ENCODE peak calls at places on chromosomes 1 and 21, in four cellular contexts. B is RWPE1; U is CD4-positive, CD25-positive, alpha-beta regulatory T cell; C is esophagus muscularis mucosa. Y is an unnamed sample.

GRCh38 chr1:67831850-67832513 is 1.3 kb downstream of the GNG12 start:
- DNase-seq in U (no peak), C (no peak), B (peak), Y (no peak)

GRCh38 chr21:40902299-40902698 is 55.3 kb upstream of the DSCAM start:
- DNase-seq in U (no peak), B (no peak), C (no peak), Y (no peak)

GRCh38 chr1:227883073-227883520 is 64.6 kb downstream of the WNT9A start:
- DNase-seq in C (peak), B (no peak), U (no peak), Y (no peak)

GRCh38 chr1:27575861-27576331 is 28.0 kb downstream of the AHDC1 start:
- DNase-seq in U (no peak), B (peak), C (peak), Y (no peak)

GRCh38 chr1:211258310-211258755 is 833 bp upstream of the RCOR3 start:
- DNase-seq in U (peak), C (peak), B (peak), Y (peak)

GRCh38 chr1:2526824-2527552 is 592 bp upstream of the PANK4 start:
- DNase-seq in U (peak), B (peak), C (no peak), Y (no peak)

GRCh38 chr1:23421752-23422312 is 2.7 kb downstream of the TCEA3 start:
- DNase-seq in C (no peak), B (no peak), U (no peak), Y (no peak)

GRCh38 chr1:36142121-36142520 is 7.2 kb downstream of the TRAPPC3 start:
- DNase-seq in C (no peak), U (no peak), B (no peak), Y (no peak)

GRCh38 chr21:15003463-15004135 is 61.2 kb downstream of the NRIP1 start:
- DNase-seq in B (no peak), C (no peak), U (no peak), Y (no peak)

GRCh38 chr21:40471103-40471502 is 375.9 kb downstream of the DSCAM start:
- DNase-seq in C (no peak), U (no peak), B (no peak), Y (no peak)

GRCh38 chr1:113993766-113994165 is 14.5 kb downstream of the OLFML3 start:
- DNase-seq in U (no peak), B (no peak), C (peak), Y (no peak)

GRCh38 chr1:68359045-68359444 is 90.7 kb downstream of the RPE65 start:
- DNase-seq in B (no peak), U (no peak), C (no peak), Y (no peak)

GRCh38 chr21:36032647-36033406 is 27.5 kb downstream of the SETD4 start:
- DNase-seq in B (no peak), C (no peak), U (no peak), Y (no peak)

GRCh38 chr1:154608522-154609294 is 722 bp upstream of the ADAR start:
- DNase-seq in B (peak), U (peak), C (no peak), Y (peak)

GRCh38 chr1:38962113-38962512 is 20.5 kb upstream of the RHBDL2 start:
- DNase-seq in B (no peak), U (no peak), C (no peak), Y (no peak)

GRCh38 chr1:25773441-25774125 is 26.4 kb upstream of the SELENON start:
- DNase-seq in U (no peak), B (no peak), C (no peak), Y (no peak)

GRCh38 chr1:221234821-221235220 is 355.6 kb downstream of the HLX start:
- DNase-seq in U (no peak), B (no peak), C (no peak), Y (no peak)

GRCh38 chr1:23481026-23481597 is 2.9 kb downstream of the ASAP3 start:
- DNase-seq in B (no peak), C (no peak), U (no peak), Y (no peak)

GRCh38 chr1:27521336-27522147 is 31.6 kb upstream of the WASF2 start:
- DNase-seq in B (no peak), C (no peak), U (peak), Y (peak)

GRCh38 chr21:39003982-39004775 is 179.1 kb downstream of the PSMG1 start:
- DNase-seq in C (no peak), U (no peak), B (no peak), Y (no peak)

GRCh38 chr1:3407021-3407420 is 47.4 kb upstream of the ARHGEF16 start:
- DNase-seq in U (no peak), C (no peak), B (no peak), Y (no peak)

GRCh38 chr1:43822040-43822439 is 111.6 kb upstream of the ARTN start:
- DNase-seq in B (peak), C (no peak), U (no peak), Y (no peak)

GRCh38 chr1:64745181-64745985 is 508 bp downstream of the RAVER2 start:
- DNase-seq in C (no peak), U (no peak), B (peak), Y (peak)

GRCh38 chr1:56995414-56996100 is 29.7 kb upstream of the C8B start:
- DNase-seq in U (no peak), B (no peak), C (no peak), Y (no peak)

GRCh38 chr1:1422465-1423244 is 1.6 kb upstream of the ANKRD65 start:
- DNase-seq in B (no peak), U (no peak), C (no peak), Y (no peak)

GRCh38 chr1:85134583-85135455 is 66.0 kb downstream of the SYDE2 start:
- DNase-seq in C (no peak), B (no peak), U (no peak), Y (no peak)

GRCh38 chr1:183450086-183450485 is 22.2 kb upstream of the SMG7 start:
- DNase-seq in C (no peak), U (no peak), B (no peak), Y (no peak)

GRCh38 chr1:109754738-109755137 is 9.0 kb downstream of the EPS8L3 start:
- DNase-seq in C (no peak), U (no peak), B (no peak), Y (no peak)

GRCh38 chr1:31924839-31925238 is 13.3 kb downstream of the PTP4A2 start:
- DNase-seq in B (no peak), C (no peak), U (no peak), Y (no peak)

GRCh38 chr1:159945483-159946241 is at the start of gene IGSF9:
- DNase-seq in U (peak), C (no peak), B (peak), Y (peak)

GRCh38 chr1:111468717-111469100 is 5.1 kb upstream of the C1orf162 start:
- DNase-seq in B (no peak), C (no peak), U (no peak), Y (no peak)
- H3K27ac ChIP-seq in B (no peak), C (no peak), U (no peak), Y (no peak)

GRCh38 chr1:54542962-54543539 is 5.0 kb upstream of the ACOT11 start:
- DNase-seq in C (no peak), U (no peak), B (no peak), Y (no peak)
- H3K27ac ChIP-seq in C (peak), U (no peak), B (peak), Y (no peak)

DNA sequence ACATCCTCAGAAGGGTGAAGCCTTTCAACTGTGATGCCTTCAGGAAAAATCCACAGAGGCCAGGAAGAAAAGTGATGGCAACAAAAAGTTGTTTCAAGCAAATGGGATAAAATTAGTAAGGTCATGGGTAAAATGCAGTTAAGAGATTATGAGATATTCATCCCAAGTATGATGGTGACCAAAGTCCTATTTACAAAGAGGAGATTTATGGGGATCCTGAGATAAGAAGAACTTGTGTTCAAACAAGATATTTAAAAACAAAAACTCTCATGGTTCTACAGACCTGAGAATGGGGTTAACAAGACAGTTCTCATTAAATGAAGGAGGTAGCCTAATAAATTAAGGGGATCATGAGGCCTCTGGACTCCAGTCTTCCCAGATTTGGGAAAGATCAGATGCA is 184.4 kb downstream of the FCRL5 start:
- DNase-seq in U (no peak), B (no peak), C (no peak), Y (no peak)
- H3K27ac ChIP-seq in U (no peak), B (no peak), C (no peak), Y (no peak)

GRCh38 chr1:178542554-178543290 is 29.8 kb downstream of the TEX35 start:
- DNase-seq in U (peak), C (peak), B (peak), Y (peak)

GRCh38 chr1:178541396-178541795 is 28.5 kb downstream of the TEX35 start:
- DNase-seq in C (no peak), B (no peak), U (no peak), Y (no peak)

GRCh38 chr1:178541829-178542553 is 29.1 kb downstream of the TEX35 start:
- DNase-seq in U (peak), C (no peak), B (no peak), Y (peak)

GRCh38 chr1:178544531-178544930 is 31.6 kb downstream of the TEX35 start:
- DNase-seq in B (peak), U (no peak), C (no peak), Y (no peak)

DNA sequence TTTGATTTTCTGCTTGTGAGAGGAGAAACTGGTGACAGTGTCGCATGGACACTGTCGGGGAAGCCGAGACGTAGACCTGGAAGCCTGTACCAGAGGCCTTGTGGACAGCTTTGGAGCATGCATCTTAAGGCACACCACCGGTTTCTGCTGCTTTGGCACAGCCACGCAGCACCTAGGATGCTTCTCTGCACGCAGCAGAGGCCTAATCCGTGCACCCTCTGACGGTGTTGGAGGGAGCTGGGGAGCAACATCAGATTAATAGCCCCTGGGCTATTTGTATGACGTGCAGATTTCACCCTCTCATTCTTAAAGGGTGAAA is 30.3 kb downstream of the TEX35 start:
- DNase-seq in B (no peak), U (no peak), C (no peak), Y (no peak)
- H3K27ac ChIP-seq in B (peak), U (no peak), C (peak), Y (no peak)

GRCh38 chr1:54584575-54584974 is 36.5 kb downstream of the ACOT11 start:
- DNase-seq in U (no peak), B (no peak), C (no peak), Y (no peak)
- H3K27ac ChIP-seq in U (no peak), B (no peak), C (no peak), Y (no peak)

GRCh38 chr1:149916193-149916926 is 1.3 kb downstream of the SV2A start:
- DNase-seq in C (no peak), U (no peak), B (no peak), Y (no peak)

GRCh38 chr1:149914545-149914944 is 3.1 kb downstream of the SV2A start:
- DNase-seq in U (no peak), C (no peak), B (no peak), Y (no peak)

GRCh38 chr1:149916927-149917310 is 725 bp downstream of the SV2A start:
- DNase-seq in B (no peak), C (no peak), U (no peak), Y (no peak)

GRCh38 chr1:149915429-149916192 is 2.0 kb downstream of the SV2A start:
- DNase-seq in B (no peak), C (no peak), U (no peak), Y (no peak)

GRCh38 chr1:149917590-149918144 is at the start of gene SV2A:
- DNase-seq in B (no peak), U (peak), C (no peak), Y (peak)
- H3K27ac ChIP-seq in B (no peak), U (no peak), C (peak), Y (peak)

GRCh38 chr1:208031932-208032320 is 121.0 kb upstream of the CD34 start:
- DNase-seq in U (no peak), B (no peak), C (no peak), Y (no peak)
- H3K27ac ChIP-seq in U (no peak), B (no peak), C (peak), Y (no peak)

GRCh38 chr1:203084588-203085527 is 954 bp downstream of the MYOG start:
- DNase-seq in U (no peak), B (no peak), C (peak), Y (no peak)

GRCh38 chr1:203089001-203089650 is 3.3 kb upstream of the MYOG start:
- DNase-seq in U (no peak), B (peak), C (peak), Y (no peak)

GRCh38 chr1:203088441-203088840 is 2.6 kb upstream of the MYOG start:
- DNase-seq in B (no peak), U (no peak), C (peak), Y (no peak)

GRCh38 chr1:203085528-203086406 is at the start of gene MYOG:
- DNase-seq in B (no peak), C (peak), U (no peak), Y (no peak)

DNA sequence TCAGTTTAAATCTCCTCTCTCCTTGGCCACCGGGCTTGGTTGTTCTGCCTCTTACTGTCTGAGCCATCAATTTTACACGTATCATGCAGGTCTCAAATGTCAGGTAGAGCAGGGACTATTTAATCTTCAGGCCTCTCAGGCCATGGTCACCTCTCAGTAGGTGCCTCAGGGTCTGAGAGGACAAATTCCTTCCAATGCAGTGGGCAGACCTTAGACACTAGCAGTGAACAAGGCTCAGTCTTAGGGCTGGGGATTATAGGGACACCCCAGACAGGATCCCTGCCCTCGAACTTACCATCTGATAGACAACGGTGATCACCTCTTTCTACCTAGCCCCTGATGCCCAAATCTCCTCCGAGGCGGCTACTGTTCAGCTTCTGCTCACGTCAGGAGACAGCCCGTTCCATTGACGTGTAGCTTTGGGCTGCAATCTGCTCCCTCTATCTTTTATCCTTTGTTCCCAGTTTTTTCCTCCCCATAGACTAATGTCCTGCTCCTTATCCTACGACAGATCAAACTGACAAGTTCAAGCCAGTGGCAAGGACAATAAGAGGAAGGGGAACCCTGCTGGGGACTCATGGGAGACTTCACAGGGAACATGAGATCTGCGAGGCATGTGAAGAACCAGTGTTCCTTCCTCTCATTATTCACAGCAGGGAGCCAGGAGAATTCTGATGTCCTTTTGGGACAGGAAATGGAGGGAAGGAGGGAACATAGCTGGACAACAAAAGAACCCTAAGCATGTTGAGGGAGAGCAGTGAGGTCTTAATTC is 1.4 kb upstream of the MYOG start:
- DNase-seq in B (no peak), C (peak), U (no peak), Y (no peak)
- H3K27ac ChIP-seq in B (no peak), C (no peak), U (no peak), Y (no peak)

Y was measured in CD4-positive, alpha-beta memory T cell.